ENCODE peak calls at places on chromosomes 4 and X, in five cellular contexts. U, A, R, J and K are unnamed samples.
A peak's percentile ranks its signal among the peaks of the same experiment; 100 is the strongest.

GRCh38 chr4:80409798-80410197 is 74.3 kb downstream of the CFAP299 start:
- DNase-seq in U (no peak), A (no peak), R (no peak), J (no peak), K (no peak)

GRCh38 chrX:119757979-119758681 is at the start of gene SOWAHD:
- DNase-seq in U (peak; percentile 74), A (peak; percentile 21), R (peak; percentile 38), J (peak; percentile 60), K (peak; percentile 69)

GRCh38 chr4:140309124-140309870 is 64.1 kb upstream of the SCOC start:
- DNase-seq in U (no peak), A (peak; percentile 37), R (peak; percentile 21), J (no peak), K (no peak)

GRCh38 chrX:17860179-17860780 is 818 bp downstream of the RAI2 start:
- DNase-seq in U (peak; percentile 62), A (no peak), R (peak; percentile 18), J (peak; percentile 73), K (no peak)

GRCh38 chr4:125526420-125526819 is 211.7 kb downstream of the FAT4 start:
- DNase-seq in U (no peak), A (no peak), R (no peak), J (no peak), K (no peak)

GRCh38 chr4:145171919-145172318 is 8.5 kb downstream of the OTUD4 start:
- DNase-seq in U (no peak), A (no peak), R (no peak), J (no peak), K (no peak)

GRCh38 chrX:155144926-155145325 is 71.3 kb upstream of the VBP1 start:
- DNase-seq in U (no peak), A (no peak), R (no peak), J (no peak), K (no peak)

GRCh38 chr4:101177146-101177545 is 170.2 kb downstream of the PPP3CA start:
- DNase-seq in U (no peak), A (no peak), R (no peak), J (no peak), K (no peak)

GRCh38 chr4:41665808-41666207 is 82.7 kb downstream of the PHOX2B start:
- DNase-seq in U (no peak), A (no peak), R (no peak), J (no peak), K (no peak)

GRCh38 chr4:122930877-122931276 is 8.5 kb upstream of the NUDT6 start:
- DNase-seq in U (no peak), A (peak; percentile 59), R (no peak), J (no peak), K (no peak)

GRCh38 chr4:141037441-141037840 is 95.8 kb downstream of the RNF150 start:
- DNase-seq in U (no peak), A (peak; percentile 48), R (no peak), J (no peak), K (no peak)

GRCh38 chrX:41923925-41924693 is 755 bp upstream of the CASK start:
- DNase-seq in U (no peak), A (peak; percentile 35), R (no peak), J (no peak), K (peak; percentile 21)

GRCh38 chrX:38882894-38883620 is 81.8 kb downstream of the MID1IP1 start:
- DNase-seq in U (no peak), A (peak; percentile 71), R (no peak), J (no peak), K (no peak)

GRCh38 chrX:13898084-13898483 is 81.2 kb upstream of the GPM6B start:
- DNase-seq in U (no peak), A (peak; percentile 45), R (no peak), J (no peak), K (peak; percentile 65)

DNA sequence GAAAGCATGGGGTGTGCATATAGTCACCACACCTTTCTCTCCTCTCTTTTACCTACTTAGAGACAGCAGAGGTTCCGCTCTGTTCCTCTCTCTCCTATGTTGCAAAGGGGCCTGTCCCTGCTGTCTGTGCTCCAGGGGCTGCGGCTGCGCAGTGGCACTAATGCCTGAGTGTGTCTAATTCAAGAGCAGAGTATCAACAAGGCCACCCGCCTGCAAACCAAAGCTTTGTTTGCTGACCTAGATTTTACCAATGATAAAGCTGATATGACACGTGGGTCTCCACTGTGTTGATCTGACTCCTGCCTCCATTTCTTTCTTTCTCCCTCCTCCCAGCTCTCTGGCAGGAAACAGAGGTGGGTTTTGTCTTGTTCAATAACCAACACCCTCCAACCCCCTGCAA is 74.9 kb downstream of the NSG1 start:
- DNase-seq in U (peak; percentile 67), A (no peak), R (no peak), J (no peak), K (no peak)
- H3K4me1 ChIP-seq in U (no peaks in the 10 kb centered on the region), A (no peaks in the 10 kb centered on the region), R (no peaks in the 10 kb centered on the region), J (no peaks in the 10 kb centered on the region), K (no peaks in the 10 kb centered on the region)

DNA sequence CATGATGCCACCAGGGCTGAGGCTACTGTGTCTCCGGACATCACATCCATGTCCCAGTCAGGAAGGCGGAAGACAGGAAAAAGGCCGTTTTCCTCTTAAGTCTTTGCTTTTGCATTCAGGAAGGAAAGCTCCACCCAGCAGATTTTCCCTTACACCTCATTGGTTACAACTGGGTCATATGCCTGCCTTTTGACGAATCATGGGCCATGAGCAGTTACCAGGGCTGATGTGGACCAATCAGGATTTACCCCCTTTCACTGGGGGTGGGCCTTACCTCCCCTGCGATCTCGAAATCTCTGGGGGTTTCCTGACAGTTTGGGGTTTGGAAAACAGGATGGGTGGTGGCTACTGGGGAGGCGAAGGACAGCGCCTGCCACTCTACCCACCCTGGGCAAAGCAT is 52.5 kb upstream of the GRPEL1 start:
- DNase-seq in U (no peak), A (no peak), R (no peak), J (no peak), K (no peak)
- H3K36me3 ChIP-seq in U (no peaks in the 10 kb centered on the region), A (no peaks in the 10 kb centered on the region), R (no peaks in the 10 kb centered on the region), J (no peaks in the 10 kb centered on the region), K (no peaks in the 10 kb centered on the region)

GRCh38 chr4:142351958-142352357 is 494.1 kb downstream of the INPP4B start:
- DNase-seq in U (no peak), A (peak; percentile 40), R (no peak), J (no peak), K (no peak)
- H3K4me1 ChIP-seq in U (peaks cover 37% of the 10 kb centered on the region), A (no peaks in the 10 kb centered on the region), R (peaks cover 85% of the 10 kb centered on the region), J (peaks cover 3% of the 10 kb centered on the region), K (peaks cover 53% of the 10 kb centered on the region)

DNA sequence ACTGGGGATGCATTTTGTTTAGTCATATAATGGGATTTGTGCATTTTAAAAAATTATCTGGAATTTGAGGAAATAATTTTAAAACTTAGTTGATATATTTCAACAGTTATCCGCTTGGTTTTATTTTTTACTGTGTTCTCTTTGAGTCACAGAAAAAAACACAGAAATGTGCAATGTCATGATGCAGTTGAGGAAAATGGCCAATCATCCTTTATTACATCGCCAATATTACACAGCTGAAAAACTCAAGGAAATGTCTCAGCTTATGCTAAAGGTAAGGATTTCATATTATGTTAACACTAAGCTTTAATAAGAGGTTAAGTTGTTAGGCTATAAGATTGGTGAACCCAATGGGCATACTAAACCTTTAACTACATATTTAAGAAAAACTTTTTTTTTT is 63.9 kb downstream of the HPGDS start:
- DNase-seq in U (no peak), A (no peak), R (no peak), J (no peak), K (no peak)
- H3K36me3 ChIP-seq in U (peaks cover 93% of the 10 kb centered on the region), A (peaks cover 4% of the 10 kb centered on the region), R (peaks cover 96% of the 10 kb centered on the region), J (no peaks in the 10 kb centered on the region), K (peaks cover 90% of the 10 kb centered on the region)

GRCh38 chr4:25860586-25861421 is 2.0 kb downstream of the SEL1L3 start:
- DNase-seq in U (peak; percentile 70), A (peak; percentile 55), R (no peak), J (no peak), K (no peak)
- H3K4me1 ChIP-seq in U (peaks cover 46% of the 10 kb centered on the region), A (no peaks in the 10 kb centered on the region), R (peaks cover 52% of the 10 kb centered on the region), J (no peaks in the 10 kb centered on the region), K (peaks cover 9% of the 10 kb centered on the region)